ENCODE peak calls at places on chromosome 17, in seven cellular contexts. One of them, this sample, is unnamed.

GRCh38 chr17:72370819-72371218 is 250.0 kb downstream of the SOX9 start:
- DNase-seq in CD8-positive, alpha-beta T cell: no peak
- DNase-seq in cardiac fibroblast: peak
- DNase-seq in tibial nerve: no peak
- DNase-seq in MCF 10A: peak
- DNase-seq in upper lobe of right lung: no peak
- DNase-seq in AG04450: peak
- DNase-seq in this sample: no peak

GRCh38 chr17:30547778-30548177 is 70.6 kb downstream of the GOSR1 start:
- DNase-seq in tibial nerve: no peak
- DNase-seq in AG04450: no peak
- DNase-seq in cardiac fibroblast: no peak
- DNase-seq in MCF 10A: no peak
- DNase-seq in CD8-positive, alpha-beta T cell: no peak
- DNase-seq in upper lobe of right lung: no peak
- DNase-seq in this sample: peak

GRCh38 chr17:82836823-82837357 is 2.9 kb downstream of the ZNF750 start:
- DNase-seq in upper lobe of right lung: peak
- DNase-seq in AG04450: no peak
- DNase-seq in cardiac fibroblast: no peak
- DNase-seq in MCF 10A: no peak
- DNase-seq in CD8-positive, alpha-beta T cell: no peak
- DNase-seq in tibial nerve: no peak
- DNase-seq in this sample: no peak

GRCh38 chr17:50177476-50177875 is 11.7 kb downstream of the SGCA start:
- DNase-seq in AG04450: no peak
- DNase-seq in tibial nerve: no peak
- DNase-seq in cardiac fibroblast: peak
- DNase-seq in MCF 10A: no peak
- DNase-seq in CD8-positive, alpha-beta T cell: no peak
- DNase-seq in upper lobe of right lung: no peak
- DNase-seq in this sample: no peak

GRCh38 chr17:81955058-81955681 is 5.8 kb downstream of the NOTUM start:
- DNase-seq in AG04450: no peak
- DNase-seq in cardiac fibroblast: no peak
- DNase-seq in upper lobe of right lung: no peak
- DNase-seq in CD8-positive, alpha-beta T cell: no peak
- DNase-seq in tibial nerve: no peak
- DNase-seq in MCF 10A: no peak
- DNase-seq in this sample: no peak

GRCh38 chr17:82272495-82273326 is 789 bp downstream of the CSNK1D start:
- DNase-seq in AG04450: no peak
- DNase-seq in upper lobe of right lung: peak
- DNase-seq in cardiac fibroblast: no peak
- DNase-seq in MCF 10A: no peak
- DNase-seq in CD8-positive, alpha-beta T cell: peak
- DNase-seq in tibial nerve: no peak
- DNase-seq in this sample: no peak

GRCh38 chr17:50916026-50916707 is 50.0 kb upstream of the TOB1 start:
- DNase-seq in tibial nerve: no peak
- DNase-seq in AG04450: no peak
- DNase-seq in cardiac fibroblast: peak
- DNase-seq in CD8-positive, alpha-beta T cell: no peak
- DNase-seq in MCF 10A: no peak
- DNase-seq in upper lobe of right lung: no peak
- DNase-seq in this sample: no peak

GRCh38 chr17:1126801-1127550 is 52.8 kb downstream of the ABR start:
- DNase-seq in upper lobe of right lung: no peak
- DNase-seq in CD8-positive, alpha-beta T cell: no peak
- DNase-seq in tibial nerve: no peak
- DNase-seq in MCF 10A: no peak
- DNase-seq in cardiac fibroblast: no peak
- DNase-seq in AG04450: no peak
- DNase-seq in this sample: no peak

GRCh38 chr17:81152288-81152848 is 12.9 kb upstream of the PVALEF start:
- DNase-seq in MCF 10A: no peak
- DNase-seq in tibial nerve: no peak
- DNase-seq in cardiac fibroblast: no peak
- DNase-seq in upper lobe of right lung: no peak
- DNase-seq in CD8-positive, alpha-beta T cell: no peak
- DNase-seq in AG04450: no peak
- DNase-seq in this sample: no peak

GRCh38 chr17:14308965-14309879 is 8.3 kb downstream of the HS3ST3B1 start:
- DNase-seq in CD8-positive, alpha-beta T cell: peak
- DNase-seq in AG04450: peak
- DNase-seq in MCF 10A: peak
- DNase-seq in upper lobe of right lung: peak
- DNase-seq in cardiac fibroblast: peak
- DNase-seq in tibial nerve: peak
- DNase-seq in this sample: peak

GRCh38 chr17:57080708-57081107 is 4.3 kb upstream of the AKAP1 start:
- DNase-seq in upper lobe of right lung: no peak
- DNase-seq in tibial nerve: no peak
- DNase-seq in AG04450: no peak
- DNase-seq in cardiac fibroblast: peak
- DNase-seq in MCF 10A: peak
- DNase-seq in CD8-positive, alpha-beta T cell: no peak
- DNase-seq in this sample: no peak

GRCh38 chr17:41782142-41782541 is 4.4 kb downstream of the JUP start:
- DNase-seq in AG04450: no peak
- DNase-seq in upper lobe of right lung: no peak
- DNase-seq in CD8-positive, alpha-beta T cell: no peak
- DNase-seq in cardiac fibroblast: no peak
- DNase-seq in MCF 10A: no peak
- DNase-seq in tibial nerve: no peak
- DNase-seq in this sample: no peak

GRCh38 chr17:47864791-47865216 is 13.8 kb upstream of the SP6 start:
- DNase-seq in MCF 10A: peak
- DNase-seq in AG04450: no peak
- DNase-seq in CD8-positive, alpha-beta T cell: no peak
- DNase-seq in tibial nerve: no peak
- DNase-seq in upper lobe of right lung: no peak
- DNase-seq in cardiac fibroblast: no peak
- DNase-seq in this sample: no peak

GRCh38 chr17:40530531-40530987 is 29.1 kb upstream of the TNS4 start:
- DNase-seq in cardiac fibroblast: no peak
- DNase-seq in upper lobe of right lung: peak
- DNase-seq in CD8-positive, alpha-beta T cell: no peak
- DNase-seq in tibial nerve: peak
- DNase-seq in AG04450: no peak
- DNase-seq in MCF 10A: no peak
- DNase-seq in this sample: no peak

GRCh38 chr17:51435641-51436091 is 175.3 kb downstream of the UTP18 start:
- DNase-seq in upper lobe of right lung: peak
- DNase-seq in CD8-positive, alpha-beta T cell: no peak
- DNase-seq in tibial nerve: no peak
- DNase-seq in MCF 10A: peak
- DNase-seq in cardiac fibroblast: peak
- DNase-seq in AG04450: no peak
- DNase-seq in this sample: peak

GRCh38 chr17:77863814-77864161 is 94.7 kb upstream of the TNRC6C start:
- DNase-seq in upper lobe of right lung: peak
- DNase-seq in tibial nerve: no peak
- DNase-seq in CD8-positive, alpha-beta T cell: no peak
- DNase-seq in AG04450: no peak
- DNase-seq in MCF 10A: no peak
- DNase-seq in cardiac fibroblast: no peak
- DNase-seq in this sample: no peak

GRCh38 chr17:4807534-4808377 is 804 bp downstream of the PLD2 start:
- DNase-seq in tibial nerve: no peak
- DNase-seq in MCF 10A: no peak
- DNase-seq in cardiac fibroblast: no peak
- DNase-seq in AG04450: no peak
- DNase-seq in CD8-positive, alpha-beta T cell: no peak
- DNase-seq in upper lobe of right lung: no peak
- DNase-seq in this sample: no peak

GRCh38 chr17:65550075-65550635 is 11.3 kb downstream of the AXIN2 start:
- DNase-seq in tibial nerve: no peak
- DNase-seq in AG04450: no peak
- DNase-seq in MCF 10A: no peak
- DNase-seq in CD8-positive, alpha-beta T cell: no peak
- DNase-seq in upper lobe of right lung: no peak
- DNase-seq in cardiac fibroblast: no peak
- DNase-seq in this sample: no peak

GRCh38 chr17:34131386-34131785 is 123.7 kb upstream of the CCL2 start:
- DNase-seq in MCF 10A: no peak
- DNase-seq in upper lobe of right lung: no peak
- DNase-seq in AG04450: no peak
- DNase-seq in tibial nerve: no peak
- DNase-seq in cardiac fibroblast: no peak
- DNase-seq in CD8-positive, alpha-beta T cell: no peak
- DNase-seq in this sample: no peak

GRCh38 chr17:66002807-66003206 is 189.1 kb downstream of the CEP112 start:
- DNase-seq in tibial nerve: no peak
- DNase-seq in MCF 10A: no peak
- DNase-seq in cardiac fibroblast: peak
- DNase-seq in CD8-positive, alpha-beta T cell: no peak
- DNase-seq in upper lobe of right lung: no peak
- DNase-seq in AG04450: no peak
- DNase-seq in this sample: no peak

DNA sequence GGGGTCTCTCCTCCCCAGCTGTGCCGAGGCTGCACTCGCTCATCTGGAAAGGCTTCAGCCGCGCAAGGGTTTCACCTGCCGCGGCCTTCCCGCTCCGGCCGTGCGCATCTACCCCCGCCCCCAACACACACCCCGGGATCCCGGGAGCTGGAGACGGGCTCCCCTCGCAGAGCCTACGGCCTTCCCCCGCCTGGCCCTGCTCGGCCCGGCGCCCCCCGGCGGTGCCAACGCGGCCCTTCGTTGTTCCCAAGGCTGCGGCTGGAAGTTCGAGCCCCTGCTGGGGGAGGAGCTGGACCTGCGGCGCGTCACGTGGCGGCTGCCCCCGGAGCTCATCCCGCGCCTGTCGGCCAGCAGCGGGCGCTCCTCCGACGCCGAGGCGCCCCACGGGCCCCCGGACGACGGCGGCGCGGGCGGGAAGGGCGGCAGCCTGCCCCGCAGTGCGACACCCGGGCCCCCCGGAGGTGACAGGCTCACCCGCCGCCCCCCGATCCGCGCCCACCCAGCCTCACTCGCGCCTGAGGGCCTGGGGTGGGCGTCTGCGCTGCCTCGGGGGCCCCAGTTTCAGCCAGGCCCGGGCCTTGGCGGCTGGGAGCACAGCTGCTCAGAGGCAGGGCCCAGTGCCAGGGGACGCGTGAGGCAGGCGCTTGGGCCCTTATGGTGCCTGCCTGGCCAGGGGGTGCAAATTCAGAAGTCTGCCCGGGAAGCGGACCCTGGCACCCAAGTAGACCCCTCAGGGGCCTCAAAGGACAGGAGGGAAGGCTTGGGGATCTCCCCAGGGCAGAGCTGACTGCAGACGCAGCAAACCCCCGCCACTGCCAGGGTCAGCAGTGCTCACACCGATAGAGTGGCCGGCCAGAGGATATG is 11.2 kb downstream of the GALK1 start:
- DNase-seq in upper lobe of right lung: peak
- DNase-seq in AG04450: no peak
- DNase-seq in MCF 10A: no peak
- DNase-seq in tibial nerve: no peak
- DNase-seq in cardiac fibroblast: peak
- DNase-seq in CD8-positive, alpha-beta T cell: peak
- DNase-seq in this sample: peak
- TF ChIP-seq CTCF in upper lobe of right lung: peak
- TF ChIP-seq CTCF in AG04450: peak
- TF ChIP-seq CTCF in MCF 10A: no peak
- TF ChIP-seq CTCF in tibial nerve: peak
- TF ChIP-seq CTCF in cardiac fibroblast: peak
- TF ChIP-seq CTCF in CD8-positive, alpha-beta T cell: peak
- TF ChIP-seq CTCF in this sample: peak

GRCh38 chr17:58352843-58353719 is 1.1 kb upstream of the SUPT4H1 start:
- DNase-seq in MCF 10A: no peak
- DNase-seq in upper lobe of right lung: peak
- DNase-seq in cardiac fibroblast: peak
- DNase-seq in tibial nerve: no peak
- DNase-seq in AG04450: no peak
- DNase-seq in CD8-positive, alpha-beta T cell: no peak
- DNase-seq in this sample: no peak
- TF ChIP-seq CTCF in MCF 10A: no peak
- TF ChIP-seq CTCF in upper lobe of right lung: no peak
- TF ChIP-seq CTCF in cardiac fibroblast: no peak
- TF ChIP-seq CTCF in tibial nerve: no peak
- TF ChIP-seq CTCF in AG04450: no peak
- TF ChIP-seq CTCF in CD8-positive, alpha-beta T cell: no peak
- TF ChIP-seq CTCF in this sample: no peak

DNA sequence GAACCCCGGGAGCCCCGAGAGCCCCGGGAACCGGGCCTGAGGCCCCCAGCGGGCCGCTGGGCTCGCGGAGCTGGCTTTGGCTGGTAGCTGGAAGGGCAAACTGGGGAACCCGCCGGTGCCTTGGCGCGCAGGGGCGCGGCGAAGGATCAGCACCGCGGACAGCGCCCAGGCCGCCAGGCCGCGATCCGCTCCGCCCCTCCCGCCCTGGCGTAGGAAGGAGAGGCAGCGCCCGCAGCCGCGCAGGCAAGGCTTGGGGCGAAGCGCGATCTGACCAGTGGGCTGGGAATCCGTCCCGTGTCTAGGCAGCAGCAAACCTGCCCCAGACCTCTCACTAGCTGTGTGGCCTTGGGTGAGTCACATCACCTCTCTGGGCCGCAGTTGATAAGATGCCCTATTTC is 331 bp upstream of the CCDC92B start:
- DNase-seq in upper lobe of right lung: peak
- DNase-seq in tibial nerve: peak
- DNase-seq in CD8-positive, alpha-beta T cell: peak
- DNase-seq in MCF 10A: peak
- DNase-seq in AG04450: peak
- DNase-seq in cardiac fibroblast: peak
- DNase-seq in this sample: peak
- TF ChIP-seq CTCF in upper lobe of right lung: no peak
- TF ChIP-seq CTCF in tibial nerve: no peak
- TF ChIP-seq CTCF in CD8-positive, alpha-beta T cell: no peak
- TF ChIP-seq CTCF in MCF 10A: no peak
- TF ChIP-seq CTCF in AG04450: no peak
- TF ChIP-seq CTCF in cardiac fibroblast: no peak
- TF ChIP-seq CTCF in this sample: no peak

DNA sequence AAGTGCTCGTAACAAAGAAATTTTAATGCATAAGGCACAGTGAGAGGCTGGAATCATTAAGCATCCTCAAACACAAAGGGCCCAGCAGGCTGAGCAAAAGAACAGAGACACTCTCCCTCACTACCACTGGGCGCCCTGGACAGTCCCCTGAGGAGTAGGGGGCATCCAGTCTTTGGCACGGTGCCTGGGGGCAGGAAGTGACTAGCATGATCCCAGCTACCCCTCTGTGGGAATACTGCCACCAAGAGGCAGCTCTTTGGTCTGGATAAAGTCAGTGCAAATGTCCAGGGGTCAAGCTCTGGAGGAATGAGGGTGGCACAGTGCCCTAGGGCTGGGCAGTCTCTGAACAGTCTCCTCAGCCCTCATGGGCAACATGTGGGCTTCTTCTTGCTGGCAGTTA is 2.6 kb upstream of the PROCA1 start:
- DNase-seq in MCF 10A: no peak
- DNase-seq in tibial nerve: no peak
- DNase-seq in AG04450: no peak
- DNase-seq in cardiac fibroblast: no peak
- DNase-seq in upper lobe of right lung: no peak
- DNase-seq in CD8-positive, alpha-beta T cell: no peak
- DNase-seq in this sample: no peak
- TF ChIP-seq CTCF in MCF 10A: no peak
- TF ChIP-seq CTCF in tibial nerve: no peak
- TF ChIP-seq CTCF in AG04450: no peak
- TF ChIP-seq CTCF in cardiac fibroblast: no peak
- TF ChIP-seq CTCF in upper lobe of right lung: no peak
- TF ChIP-seq CTCF in CD8-positive, alpha-beta T cell: no peak
- TF ChIP-seq CTCF in this sample: no peak

GRCh38 chr17:79597996-79598557 is 12.8 kb downstream of the RBFOX3 start:
- DNase-seq in CD8-positive, alpha-beta T cell: no peak
- DNase-seq in cardiac fibroblast: no peak
- DNase-seq in upper lobe of right lung: no peak
- DNase-seq in AG04450: no peak
- DNase-seq in tibial nerve: no peak
- DNase-seq in MCF 10A: no peak
- DNase-seq in this sample: no peak
- TF ChIP-seq CTCF in CD8-positive, alpha-beta T cell: no peak
- TF ChIP-seq CTCF in cardiac fibroblast: no peak
- TF ChIP-seq CTCF in upper lobe of right lung: no peak
- TF ChIP-seq CTCF in AG04450: no peak
- TF ChIP-seq CTCF in tibial nerve: no peak
- TF ChIP-seq CTCF in MCF 10A: no peak
- TF ChIP-seq CTCF in this sample: no peak